ENCODE peak calls at places on chromosome 18, in ten cellular contexts. P is transverse colon, D is tibial nerve, W is psoas muscle, X is heart right ventricle, F is upper lobe of right lung, U is K562, S is AG04450, K is esophagus muscularis mucosa, O is lung. R is an unnamed sample. For H3K9me3, the result is how much of the 10 kb centered on the place peaks cover.

GRCh38 chr18:76489081-76489480 is 6.0 kb downstream of the ZNF516 start:
- DNase-seq in W (no peak), O (no peak), X (no peak), F (no peak), D (no peak), S (no peak), K (no peak), U (no peak), P (no peak), R (no peak)

GRCh38 chr18:657998-658946 is 819 bp downstream of the TYMS start:
- DNase-seq in W (peak), X (peak), U (peak), K (no peak), S (peak), D (peak), O (peak), P (peak), F (peak), R (peak)

GRCh38 chr18:77522031-77522675 is 272.5 kb downstream of the GALR1 start:
- DNase-seq in O (no peak), F (no peak), W (peak), K (no peak), X (no peak), S (no peak), U (no peak), P (no peak), D (no peak), R (no peak)

GRCh38 chr18:12038082-12038660 is 55.5 kb upstream of the ANKRD62 start:
- DNase-seq in S (no peak), K (no peak), U (no peak), W (peak), F (no peak), D (no peak), X (no peak), P (peak), O (no peak), R (peak)

GRCh38 chr18:45820144-45820745 is 5.2 kb upstream of the SIGLEC15 start:
- DNase-seq in X (no peak), K (peak), S (no peak), P (no peak), W (no peak), O (no peak), D (no peak), U (no peak), F (no peak), R (no peak)

GRCh38 chr18:36300211-36300610 is 2.7 kb downstream of the FHOD3 start:
- DNase-seq in K (peak), X (no peak), F (no peak), W (no peak), P (no peak), U (no peak), O (no peak), D (no peak), S (no peak), R (no peak)

GRCh38 chr18:45627204-45627526 is 11.9 kb downstream of the SLC14A2 start:
- DNase-seq in P (no peak), K (no peak), O (no peak), S (no peak), W (no peak), D (no peak), F (no peak), X (no peak), U (no peak), R (no peak)

GRCh38 chr18:13369756-13370510 is 151.4 kb downstream of the LDLRAD4 start:
- DNase-seq in D (no peak), U (no peak), K (peak), O (no peak), S (no peak), X (no peak), W (no peak), P (peak), F (no peak), R (peak)

GRCh38 chr18:38087538-38087937 is 521.9 kb upstream of the CELF4 start:
- DNase-seq in F (no peak), X (no peak), P (no peak), D (no peak), U (no peak), K (no peak), S (no peak), W (no peak), O (no peak), R (no peak)

GRCh38 chr18:80253871-80254492 is 6.7 kb upstream of the PARD6G start:
- DNase-seq in F (peak), S (no peak), X (no peak), D (no peak), U (peak), P (no peak), W (no peak), K (no peak), O (peak), R (no peak)

GRCh38 chr18:48391863-48392262 is 17.3 kb downstream of the ZBTB7C start:
- DNase-seq in K (no peak), U (no peak), O (no peak), W (no peak), D (no peak), S (no peak), F (no peak), X (peak), P (no peak), R (no peak)

GRCh38 chr18:26556573-26556972 is 8.2 kb upstream of the KCTD1 start:
- DNase-seq in X (no peak), U (no peak), D (no peak), W (no peak), O (no peak), P (no peak), K (peak), S (no peak), F (no peak), R (no peak)

GRCh38 chr18:67726882-67727281 is 210.4 kb upstream of the DSEL start:
- DNase-seq in K (no peak), P (no peak), U (no peak), X (no peak), D (no peak), O (no peak), W (no peak), F (no peak), S (no peak), R (no peak)

GRCh38 chr18:58846325-58846724 is 18.4 kb upstream of the ZNF532 start:
- DNase-seq in F (no peak), U (no peak), K (no peak), P (no peak), S (no peak), X (no peak), O (no peak), W (no peak), D (no peak), R (no peak)

GRCh38 chr18:1965541-1965940 is 605.8 kb downstream of the METTL4 start:
- DNase-seq in W (no peak), O (no peak), X (no peak), P (no peak), D (no peak), K (no peak), U (no peak), S (no peak), F (no peak), R (no peak)

GRCh38 chr18:49305688-49306336 is 154.6 kb downstream of the DYM start:
- DNase-seq in P (no peak), O (no peak), F (no peak), K (no peak), U (no peak), S (no peak), W (no peak), D (no peak), X (no peak), R (no peak)

GRCh38 chr18:55097406-55098170 is 138.3 kb upstream of the CCDC68 start:
- DNase-seq in F (no peak), K (peak), X (no peak), O (no peak), P (no peak), U (peak), D (no peak), W (no peak), S (no peak), R (no peak)

GRCh38 chr18:25067291-25068050 is 284.5 kb downstream of the ZNF521 start:
- DNase-seq in W (no peak), P (no peak), O (no peak), F (no peak), U (no peak), D (no peak), S (no peak), K (no peak), X (no peak), R (no peak)

GRCh38 chr18:532023-532422 is 31.5 kb upstream of the COLEC12 start:
- DNase-seq in F (no peak), O (no peak), D (no peak), W (no peak), U (no peak), S (no peak), X (no peak), P (no peak), K (no peak), R (no peak)

GRCh38 chr18:44592639-44593038 is 88.0 kb upstream of the SETBP1 start:
- DNase-seq in X (peak), F (no peak), S (no peak), O (no peak), W (no peak), P (no peak), D (no peak), K (no peak), U (no peak), R (no peak)

GRCh38 chr18:36461551-36461987 is 164.1 kb downstream of the FHOD3 start:
- DNase-seq in F (no peak), D (no peak), P (no peak), S (no peak), W (no peak), U (no peak), K (no peak), X (no peak), O (no peak), R (no peak)

GRCh38 chr18:54210463-54210862 is 14.0 kb downstream of the MBD2 start:
- DNase-seq in W (no peak), S (no peak), X (no peak), P (no peak), K (no peak), F (no peak), U (no peak), O (no peak), D (no peak), R (no peak)

GRCh38 chr18:41745166-41746049 is 209.6 kb upstream of the PIK3C3 start:
- DNase-seq in U (no peak), K (no peak), X (peak), S (no peak), P (peak), W (peak), D (no peak), F (no peak), O (no peak), R (no peak)

GRCh38 chr18:1302861-1303260 is 398.2 kb downstream of the ADCYAP1 start:
- DNase-seq in F (no peak), S (no peak), X (no peak), O (no peak), K (no peak), W (no peak), D (no peak), U (no peak), P (no peak), R (no peak)

GRCh38 chr18:57705011-57705410 is 83.4 kb upstream of the NARS1 start:
- DNase-seq in F (no peak), W (no peak), X (no peak), K (no peak), D (no peak), S (no peak), P (no peak), O (no peak), U (no peak), R (no peak)

GRCh38 chr18:24600076-24600654 is 139.7 kb downstream of the HRH4 start:
- DNase-seq in W (no peak), D (peak), O (no peak), P (no peak), X (peak), K (no peak), U (peak), F (no peak), S (peak), R (no peak)

GRCh38 chr18:3217930-3218647 is 1.7 kb downstream of the MYOM1 start:
- DNase-seq in U (peak), W (no peak), O (no peak), D (no peak), X (no peak), F (no peak), S (no peak), P (peak), K (peak), R (no peak)
- H3K4me3 ChIP-seq in U (no peak), W (peak), O (no peak), D (no peak), X (peak), F (no peak), S (no peak), P (no peak), K (peak), R (no peak)

GRCh38 chr18:14922031-14922430 is 174.1 kb downstream of the ANKRD30B start:
- DNase-seq in S (no peak), X (no peak), U (no peak), D (no peak), O (no peak), P (no peak), K (peak), F (no peak), W (no peak), R (no peak)

GRCh38 chr18:14919666-14920065 is 171.7 kb downstream of the ANKRD30B start:
- DNase-seq in F (no peak), W (no peak), S (no peak), K (peak), O (peak), U (no peak), X (no peak), D (no peak), P (peak), R (no peak)

GRCh38 chr18:14922965-14923565 is 175.1 kb downstream of the ANKRD30B start:
- DNase-seq in P (no peak), W (no peak), O (no peak), X (no peak), F (no peak), K (no peak), S (no peak), D (no peak), U (no peak), R (no peak)

GRCh38 chr18:14921547-14921946 is 173.6 kb downstream of the ANKRD30B start:
- DNase-seq in O (no peak), U (no peak), W (no peak), S (no peak), P (peak), F (no peak), X (no peak), K (no peak), D (no peak), R (no peak)

GRCh38 chr18:14920976-14921375 is 173.0 kb downstream of the ANKRD30B start:
- DNase-seq in K (peak), W (no peak), S (no peak), U (no peak), P (peak), O (no peak), X (no peak), F (no peak), D (no peak), R (no peak)
- H3K9me3 ChIP-seq in K (under half), W (under half), S (half or more), U (under half), P (under half), O (under half), X (under half), F (under half), D (under half), R (under half)

GRCh38 chr18:34352385-34353163 is 127.9 kb upstream of the NOL4 start:
- DNase-seq in S (no peak), P (no peak), U (no peak), F (no peak), K (no peak), D (no peak), X (no peak), O (no peak), W (no peak), R (no peak)
- TF ChIP-seq CTCF in S (peak), P (peak), U (no peak), F (peak), K (peak), D (no peak), X (peak), O (no peak), W (peak), R (no peak)

GRCh38 chr18:22694954-22695353 is 238.2 kb upstream of the RBBP8 start:
- DNase-seq in U (no peak), O (peak), S (peak), F (no peak), X (peak), P (no peak), W (peak), K (no peak), D (peak), R (peak)
- H3K4me3 ChIP-seq in U (no peak), O (no peak), S (peak), F (no peak), X (no peak), P (no peak), W (no peak), K (no peak), D (no peak), R (no peak)

DNA sequence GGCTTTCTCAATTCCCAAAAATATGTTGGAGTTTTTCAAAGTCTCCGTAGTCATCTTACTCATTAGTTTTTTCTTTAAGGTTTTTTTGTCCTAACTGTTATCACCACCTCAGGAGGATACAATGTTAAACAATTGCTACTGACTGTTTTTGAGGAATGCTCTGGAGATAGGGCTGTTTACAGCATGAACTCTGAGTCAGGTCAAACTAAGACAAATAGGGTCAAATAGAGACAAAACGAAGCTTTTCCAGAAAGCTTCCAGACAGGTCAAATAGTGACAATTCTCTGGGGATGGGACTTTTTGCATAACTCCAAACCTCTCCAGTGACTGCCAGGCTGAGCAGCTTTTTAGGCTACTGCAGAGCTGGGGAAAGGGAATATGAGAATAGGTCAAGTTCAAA is 15.2 kb upstream of the DIPK1C start:
- DNase-seq in D (no peak), W (no peak), P (no peak), F (no peak), S (no peak), U (no peak), O (no peak), X (no peak), K (no peak), R (no peak)
- H3K9me3 ChIP-seq in D (under half), W (under half), P (under half), F (under half), S (under half), U (under half), O (under half), X (under half), K (under half), R (under half)